ENCODE peak calls at places on chromosomes 13 and 19, in eight cellular contexts. Q is AG09319; A is skeletal muscle cell; Z is NCI-H774; O is brain microvascular endothelial cell; L is frontal cortex; F is ACHN; R is CD8-positive, alpha-beta memory T cell. G is an unnamed sample.

GRCh38 chr13:58893396-58893795 is 1261.9 kb downstream of the PCDH17 start:
- DNase-seq in Q (no peak), A (no peak), Z (no peak), O (no peak), L (no peak), F (no peak), R (no peak), G (no peak)

GRCh38 chr13:36382030-36382429 is 35.8 kb upstream of the SPART start:
- DNase-seq in Q (no peak), A (no peak), Z (no peak), O (no peak), L (no peak), F (peak; percentile 74), R (no peak), G (no peak)

GRCh38 chr13:24050796-24051715 is 109.5 kb upstream of the SPATA13 start:
- DNase-seq in Q (no peak), A (no peak), Z (no peak), O (no peak), L (no peak), F (no peak), R (no peak), G (no peak)

GRCh38 chr19:43470288-43470687 is 4.9 kb upstream of the LYPD3 start:
- DNase-seq in Q (no peak), A (no peak), Z (no peak), O (peak; percentile 32), L (no peak), F (no peak), R (peak; percentile 91), G (no peak)

GRCh38 chr13:111338841-111339240 is 18.4 kb downstream of the TEX29 start:
- DNase-seq in Q (no peak), A (no peak), Z (no peak), O (no peak), L (no peak), F (no peak), R (no peak), G (no peak)

GRCh38 chr19:15864824-15865223 is 33.0 kb downstream of the CYP4F2 start:
- DNase-seq in Q (no peak), A (no peak), Z (no peak), O (no peak), L (no peak), F (no peak), R (no peak), G (no peak)

GRCh38 chr19:46609511-46610412 is 8.6 kb downstream of the CALM3 start:
- DNase-seq in Q (no peak), A (no peak), Z (no peak), O (no peak), L (peak; percentile 2), F (no peak), R (no peak), G (no peak)

GRCh38 chr19:397321-397720 is 11.6 kb downstream of the C2CD4C start:
- DNase-seq in Q (no peak), A (no peak), Z (no peak), O (no peak), L (no peak), F (no peak), R (no peak), G (no peak)

GRCh38 chr19:41083516-41083915 is 4.7 kb upstream of the CYP2A13 start:
- DNase-seq in Q (no peak), A (no peak), Z (no peak), O (no peak), L (no peak), F (no peak), R (no peak), G (no peak)

GRCh38 chr19:42420055-42420544 is 7.1 kb downstream of the LIPE start:
- DNase-seq in Q (no peak), A (no peak), Z (no peak), O (peak; percentile 44), L (peak; percentile 44), F (peak; percentile 58), R (peak; percentile 63), G (peak; percentile 7)

GRCh38 chr19:40225440-40226305 is 816 bp downstream of the CCNP start:
- DNase-seq in Q (no peak), A (peak; percentile 12), Z (no peak), O (peak; percentile 14), L (no peak), F (no peak), R (no peak), G (no peak)

GRCh38 chr13:99702687-99703319 is 201.5 kb downstream of the TM9SF2 start:
- DNase-seq in Q (no peak), A (no peak), Z (peak; percentile 89), O (no peak), L (no peak), F (no peak), R (no peak), G (peak; percentile 61)

GRCh38 chr13:72473321-72473720 is 254.1 kb downstream of the MZT1 start:
- DNase-seq in Q (no peak), A (no peak), Z (no peak), O (no peak), L (no peak), F (no peak), R (no peak), G (no peak)

GRCh38 chr19:48812094-48812929 is 1.5 kb upstream of the BCAT2 start:
- DNase-seq in Q (no peak), A (no peak), Z (peak; percentile 95), O (peak; percentile 23), L (peak; percentile 85), F (peak; percentile 72), R (peak; percentile 55), G (peak; percentile 91)

GRCh38 chr19:9130965-9131364 is 4.2 kb upstream of the OR7G3 start:
- DNase-seq in Q (no peak), A (no peak), Z (no peak), O (no peak), L (no peak), F (no peak), R (no peak), G (no peak)

GRCh38 chr13:111937763-111938375 is 129.1 kb upstream of the SOX1 start:
- DNase-seq in Q (no peak), A (no peak), Z (peak; percentile 91), O (no peak), L (no peak), F (no peak), R (no peak), G (peak; percentile 98)

GRCh38 chr19:49546825-49547565 is 19.2 kb downstream of the RCN3 start:
- DNase-seq in Q (peak; percentile 89), A (peak; percentile 69), Z (peak; percentile 76), O (peak; percentile 83), L (peak; percentile 82), F (peak; percentile 85), R (peak; percentile 76), G (peak; percentile 83)

GRCh38 chr19:43504426-43505185 is at the start of gene PHLDB3:
- DNase-seq in Q (no peak), A (no peak), Z (peak; percentile 53), O (no peak), L (no peak), F (peak; percentile 21), R (no peak), G (peak; percentile 44)

GRCh38 chr13:48561461-48562224 is 28.8 kb upstream of the RCBTB2 start:
- DNase-seq in Q (no peak), A (no peak), Z (no peak), O (no peak), L (no peak), F (no peak), R (no peak), G (no peak)

GRCh38 chr19:9498183-9498902 is at the start of gene ZNF560:
- DNase-seq in Q (peak; percentile 4), A (peak; percentile 6), Z (no peak), O (peak; percentile 20), L (no peak), F (no peak), R (no peak), G (no peak)

GRCh38 chr13:77028202-77028601 is 1.2 kb upstream of the FBXL3 start:
- DNase-seq in Q (no peak), A (no peak), Z (peak; percentile 16), O (peak; percentile 44), L (no peak), F (peak; percentile 24), R (no peak), G (no peak)

GRCh38 chr13:72651196-72651595 is 76.2 kb downstream of the MZT1 start:
- DNase-seq in Q (no peak), A (no peak), Z (peak; percentile 1), O (peak; percentile 2), L (no peak), F (peak; percentile 2), R (no peak), G (peak; percentile 6)

GRCh38 chr19:18340990-18341868 is 831 bp downstream of the PGPEP1 start:
- DNase-seq in Q (no peak), A (no peak), Z (peak; percentile 5), O (no peak), L (no peak), F (peak; percentile 50), R (peak; percentile 56), G (peak; percentile 21)

GRCh38 chr13:109180905-109181425 is 551.6 kb downstream of the MYO16 start:
- DNase-seq in Q (peak; percentile 78), A (peak; percentile 79), Z (no peak), O (peak; percentile 86), L (no peak), F (no peak), R (no peak), G (no peak)

GRCh38 chr13:76379341-76380105 is 506.7 kb downstream of the KCTD12 start:
- DNase-seq in Q (no peak), A (no peak), Z (no peak), O (no peak), L (no peak), F (no peak), R (no peak), G (no peak)

GRCh38 chr13:60392136-60392535 is 4.9 kb upstream of the TDRD3 start:
- DNase-seq in Q (no peak), A (no peak), Z (no peak), O (no peak), L (no peak), F (no peak), R (no peak), G (no peak)

GRCh38 chr19:33234736-33235135 is 9.1 kb upstream of the SLC7A10 start:
- DNase-seq in Q (no peak), A (no peak), Z (no peak), O (no peak), L (no peak), F (no peak), R (no peak), G (no peak)

GRCh38 chr19:3041302-3041701 is 12.2 kb upstream of the TLE2 start:
- DNase-seq in Q (no peak), A (no peak), Z (no peak), O (no peak), L (no peak), F (no peak), R (no peak), G (no peak)

GRCh38 chr13:67278230-67278629 is 48.1 kb upstream of the PCDH9 start:
- DNase-seq in Q (no peak), A (peak; percentile 98), Z (no peak), O (peak; percentile 90), L (no peak), F (no peak), R (no peak), G (no peak)

GRCh38 chr19:38290631-38291147 is 13.4 kb upstream of the C19orf33 start:
- DNase-seq in Q (peak; percentile 67), A (peak; percentile 82), Z (no peak), O (peak; percentile 90), L (no peak), F (peak; percentile 79), R (no peak), G (no peak)

GRCh38 chr19:39237200-39238184 is 7.3 kb downstream of the IFNL3 start:
- DNase-seq in Q (no peak), A (no peak), Z (peak; percentile 32), O (no peak), L (no peak), F (no peak), R (peak; percentile 28), G (no peak)